ENCODE peak calls at places on chromosomes 16 and 17, in five cellular contexts. Q, S, G, J and F are unnamed samples.

GRCh38 chr17:74318391-74318790 is 7.6 kb upstream of the KIF19 start:
- DNase-seq in Q (no peak), S (no peak), G (no peak), J (no peak), F (no peak)

GRCh38 chr16:72967941-72968340 is 80.0 kb downstream of the ZFHX3 start:
- DNase-seq in Q (no peak), S (no peak), G (no peak), J (no peak), F (no peak)

GRCh38 chr16:77234611-77235010 is 35.4 kb downstream of the SYCE1L start:
- DNase-seq in Q (no peak), S (no peak), G (no peak), J (no peak), F (no peak)

GRCh38 chr16:67872131-67872630 is 671 bp upstream of the EDC4 start:
- DNase-seq in Q (no peak), S (no peak), G (no peak), J (no peak), F (no peak)

GRCh38 chr17:14986127-14986526 is 279.0 kb downstream of the PMP22 start:
- DNase-seq in Q (no peak), S (no peak), G (no peak), J (no peak), F (no peak)

GRCh38 chr17:74670329-74670728 is 42.4 kb downstream of the CD300LF start:
- DNase-seq in Q (no peak), S (no peak), G (no peak), J (no peak), F (no peak)

GRCh38 chr16:52501746-52502145 is 45.2 kb downstream of the TOX3 start:
- DNase-seq in Q (no peak), S (no peak), G (no peak), J (no peak), F (no peak)

GRCh38 chr17:43900183-43900857 is 7.0 kb downstream of the MPP2 start:
- DNase-seq in Q (peak; percentile 90), S (peak; percentile 93), G (peak; percentile 90), J (peak; percentile 88), F (peak; percentile 92)

GRCh38 chr16:85042126-85042525 is 14.5 kb downstream of the KIAA0513 start:
- DNase-seq in Q (no peak), S (no peak), G (no peak), J (no peak), F (no peak)

GRCh38 chr17:74682442-74683190 is 30.1 kb downstream of the CD300LF start:
- DNase-seq in Q (no peak), S (no peak), G (no peak), J (no peak), F (no peak)

GRCh38 chr16:1150511-1150982 is 2.4 kb upstream of the CACNA1H start:
- DNase-seq in Q (no peak), S (peak; percentile 65), G (peak; percentile 80), J (peak; percentile 81), F (no peak)

GRCh38 chr16:18834873-18835272 is 33.5 kb upstream of the ARL6IP1 start:
- DNase-seq in Q (no peak), S (no peak), G (no peak), J (peak; percentile 22), F (no peak)

GRCh38 chr17:28712037-28712704 is 483 bp upstream of the PROCA1 start:
- DNase-seq in Q (no peak), S (peak; percentile 89), G (peak; percentile 72), J (no peak), F (no peak)

GRCh38 chr17:40872416-40872815 is 5.4 kb upstream of the KRT12 start:
- DNase-seq in Q (no peak), S (no peak), G (no peak), J (no peak), F (no peak)

GRCh38 chr17:29180051-29180787 is at the start of gene MYO18A:
- DNase-seq in Q (peak; percentile 85), S (peak; percentile 96), G (peak; percentile 87), J (peak; percentile 82), F (peak; percentile 87)

GRCh38 chr16:2786826-2787151 is 571 bp downstream of the PRSS33 start:
- DNase-seq in Q (no peak), S (no peak), G (no peak), J (no peak), F (peak; percentile 22)

GRCh38 chr16:72537684-72538083 is 365.7 kb upstream of the PMFBP1 start:
- DNase-seq in Q (no peak), S (no peak), G (no peak), J (no peak), F (no peak)

GRCh38 chr17:17079336-17079735 is 37.1 kb downstream of the MPRIP start:
- DNase-seq in Q (no peak), S (no peak), G (peak; percentile 33), J (no peak), F (peak; percentile 38)

GRCh38 chr17:58247511-58248363 is 9.4 kb downstream of the LPO start:
- DNase-seq in Q (no peak), S (no peak), G (no peak), J (no peak), F (no peak)

GRCh38 chr17:61605692-61606091 is 14.7 kb upstream of the NACA2 start:
- DNase-seq in Q (no peak), S (no peak), G (no peak), J (no peak), F (no peak)

GRCh38 chr17:32445976-32446375 is 1.7 kb downstream of the PSMD11 start:
- DNase-seq in Q (no peak), S (no peak), G (no peak), J (peak; percentile 30), F (no peak)

GRCh38 chr17:43813386-43813785 is 19.6 kb downstream of the MPP3 start:
- DNase-seq in Q (no peak), S (no peak), G (no peak), J (no peak), F (peak; percentile 14)

GRCh38 chr17:76088041-76088867 is 9.3 kb downstream of the ZACN start:
- DNase-seq in Q (no peak), S (no peak), G (no peak), J (no peak), F (peak; percentile 35)

GRCh38 chr17:61475726-61476125 is 23.5 kb downstream of the TBX4 start:
- DNase-seq in Q (no peak), S (no peak), G (no peak), J (no peak), F (peak; percentile 5)

GRCh38 chr17:56289321-56289720 is 136.0 kb downstream of the ANKFN1 start:
- DNase-seq in Q (no peak), S (no peak), G (no peak), J (no peak), F (no peak)

GRCh38 chr17:16877102-16877501 is 94.8 kb downstream of the TNFRSF13B start:
- DNase-seq in Q (no peak), S (no peak), G (no peak), J (no peak), F (no peak)

DNA sequence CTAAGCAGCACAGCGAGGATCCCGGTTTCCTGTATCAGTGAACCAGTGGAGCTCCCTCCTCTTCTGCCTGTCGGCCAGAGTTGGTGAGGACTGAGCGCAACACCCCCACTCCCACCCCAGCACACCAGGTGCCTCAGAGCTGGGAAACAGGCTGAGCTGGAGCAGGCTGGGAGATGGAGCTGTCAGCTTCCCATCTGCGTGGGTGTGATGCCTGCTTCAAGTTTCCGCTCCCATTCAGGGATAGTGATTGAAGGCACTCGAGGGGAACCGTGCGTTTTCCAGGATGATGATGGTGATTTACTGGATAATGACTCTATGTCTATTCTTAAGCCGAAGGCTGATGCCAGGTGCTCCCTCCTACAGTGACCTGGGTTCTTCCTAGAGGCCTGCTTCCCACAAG is 144.5 kb downstream of the TMEM132E start:
- DNase-seq in Q (no peak), S (no peak), G (no peak), J (no peak), F (no peak)
- TF ChIP-seq EP300 in Q (no peak), S (no peak), G (no peak), J (no peak), F (no peak)

GRCh38 chr17:42428141-42428944 is 5.3 kb upstream of the CAVIN1 start:
- DNase-seq in Q (peak; percentile 66), S (no peak), G (no peak), J (peak; percentile 97), F (peak; percentile 32)
- H3K4me3 ChIP-seq in Q (no peak overlapping the region), S (no peak overlapping the region), G (no peak overlapping the region), J (no peak overlapping the region), F (no peak overlapping the region)

GRCh38 chr16:23711785-23712184 is 1.2 kb downstream of the ERN2 start:
- DNase-seq in Q (peak; percentile 79), S (no peak), G (no peak), J (no peak), F (no peak)
- TF ChIP-seq EP300 in Q (no peak), S (no peak), G (no peak), J (no peak), F (no peak)

GRCh38 chr16:86303787-86304685 is 206.3 kb upstream of the FOXF1 start:
- DNase-seq in Q (no peak), S (peak; percentile 75), G (no peak), J (no peak), F (peak; percentile 92)

GRCh38 chr16:86302710-86303109 is 207.6 kb upstream of the FOXF1 start:
- DNase-seq in Q (no peak), S (no peak), G (no peak), J (no peak), F (peak; percentile 53)

GRCh38 chr16:86299882-86300490 is 210.3 kb upstream of the FOXF1 start:
- DNase-seq in Q (no peak), S (no peak), G (no peak), J (no peak), F (peak; percentile 56)

GRCh38 chr16:86298166-86299131 is 211.9 kb upstream of the FOXF1 start:
- DNase-seq in Q (no peak), S (no peak), G (no peak), J (no peak), F (peak; percentile 87)

DNA sequence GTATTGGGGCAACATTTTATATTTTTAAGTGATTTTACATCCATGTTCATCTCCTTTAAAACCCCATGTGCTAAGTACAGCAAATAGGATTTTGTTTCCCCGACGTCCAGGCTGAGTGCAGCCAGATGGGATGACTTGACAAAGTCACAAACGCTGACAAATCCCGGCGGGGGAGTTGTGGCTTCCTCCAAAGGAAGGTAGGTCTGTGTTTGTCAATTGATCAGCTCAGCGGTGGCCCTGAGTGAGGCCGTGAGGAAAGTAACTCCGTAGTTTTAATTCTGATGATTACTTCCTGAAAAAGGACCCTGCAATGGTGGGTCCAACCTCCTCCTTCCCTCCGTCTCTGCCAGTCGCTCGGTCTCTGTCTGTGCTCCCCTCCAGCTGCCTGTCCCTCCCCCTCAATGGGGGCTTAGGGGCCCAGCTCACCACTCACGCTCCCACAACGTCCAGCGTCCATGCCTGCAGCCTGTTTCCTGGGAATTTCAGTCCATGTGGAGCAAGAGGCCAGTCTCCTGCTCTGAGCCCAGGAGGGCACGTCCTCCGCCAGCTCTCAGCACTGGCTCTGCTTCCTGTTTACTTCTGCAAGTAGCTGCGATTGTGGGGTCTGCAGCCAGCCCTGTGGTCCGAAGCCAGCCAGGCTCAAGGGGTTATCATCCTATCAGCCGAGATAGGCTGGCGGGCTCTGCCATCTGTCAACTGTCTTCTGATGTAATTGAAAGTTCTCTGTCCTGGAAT is 209.4 kb upstream of the FOXF1 start:
- DNase-seq in Q (no peak), S (no peak), G (no peak), J (no peak), F (peak; percentile 72)
- H3K4me3 ChIP-seq in Q (no peak overlapping the region), S (no peak overlapping the region), G (no peak overlapping the region), J (no peak overlapping the region), F (peak overlapping the region; percentile 38)

GRCh38 chr17:27315322-27315721 is 21.4 kb downstream of the WSB1 start:
- DNase-seq in Q (peak; percentile 67), S (no peak), G (peak; percentile 85), J (no peak), F (peak; percentile 97)
- TF ChIP-seq EP300 in Q (peak; percentile 29), S (no peak), G (no peak), J (no peak), F (peak; percentile 97)